ENCODE peak calls at places on chromosomes 3 and 15, in five cellular contexts. T is dorsolateral prefrontal cortex; G is naive thymus-derived CD4-positive, alpha-beta T cell; Q is heart left ventricle; P is bronchial epithelial cell. L is an unnamed sample. For H3K27me3, the result is how much of the 10 kb centered on the place peaks cover.

GRCh38 chr15:101489236-101489632 is 273 bp downstream of the PCSK6 start:
- DNase-seq in T (no peak), G (no peak), Q (no peak), P (no peak), L (peak)

GRCh38 chr3:52052831-52053306 is 3.5 kb downstream of the DUSP7 start:
- DNase-seq in T (peak), G (peak), Q (peak), P (peak), L (peak)

GRCh38 chr15:75720787-75721461 is 8.3 kb upstream of the CSPG4 start:
- DNase-seq in T (no peak), G (no peak), Q (no peak), P (peak), L (peak)

GRCh38 chr3:46368569-46368968 is 2.2 kb upstream of the CCR5 start:
- DNase-seq in T (no peak), G (no peak), Q (peak), P (no peak), L (peak)

GRCh38 chr15:70281811-70282307 is 184.1 kb upstream of the TLE3 start:
- DNase-seq in T (no peak), G (no peak), Q (no peak), P (peak), L (no peak)

GRCh38 chr15:71301958-71302621 is 186.8 kb downstream of the THSD4 start:
- DNase-seq in T (no peak), G (no peak), Q (no peak), P (no peak), L (no peak)

GRCh38 chr3:149969110-149969944 is 1.4 kb downstream of the PFN2 start:
- DNase-seq in T (peak), G (no peak), Q (peak), P (peak), L (peak)

GRCh38 chr3:151166161-151166560 is 36.9 kb downstream of the GPR171 start:
- DNase-seq in T (no peak), G (no peak), Q (no peak), P (peak), L (no peak)

GRCh38 chr3:179591313-179591712 is 13.1 kb downstream of the MRPL47 start:
- DNase-seq in T (no peak), G (no peak), Q (no peak), P (no peak), L (no peak)

GRCh38 chr3:42019144-42019952 is 57.4 kb upstream of the ULK4 start:
- DNase-seq in T (no peak), G (no peak), Q (peak), P (no peak), L (no peak)

GRCh38 chr3:129317876-129318275 is 39.2 kb downstream of the HMCES start:
- DNase-seq in T (no peak), G (no peak), Q (no peak), P (no peak), L (peak)

GRCh38 chr3:15630646-15631350 is 29.3 kb downstream of the BTD start:
- DNase-seq in T (no peak), G (no peak), Q (no peak), P (peak), L (no peak)

GRCh38 chr3:182913889-182914288 is 66.4 kb downstream of the DCUN1D1 start:
- DNase-seq in T (no peak), G (peak), Q (no peak), P (no peak), L (no peak)

GRCh38 chr15:72284781-72285180 is 12.4 kb upstream of the PARP6 start:
- DNase-seq in T (no peak), G (no peak), Q (no peak), P (peak), L (no peak)

GRCh38 chr3:72018339-72018984 is 233.5 kb upstream of the PROK2 start:
- DNase-seq in T (no peak), G (no peak), Q (no peak), P (no peak), L (no peak)

GRCh38 chr3:10994311-10994710 is 1.8 kb downstream of the SLC6A1 start:
- DNase-seq in T (no peak), G (no peak), Q (no peak), P (no peak), L (no peak)

GRCh38 chr3:146162561-146162960 is 1.6 kb upstream of the PLOD2 start:
- DNase-seq in T (no peak), G (no peak), Q (no peak), P (no peak), L (no peak)

GRCh38 chr15:75033809-75034208 is 10.4 kb downstream of the PPCDC start:
- DNase-seq in T (no peak), G (no peak), Q (no peak), P (no peak), L (no peak)

GRCh38 chr15:39248204-39248603 is 332.7 kb upstream of the THBS1 start:
- DNase-seq in T (no peak), G (no peak), Q (peak), P (peak), L (no peak)

GRCh38 chr3:107523361-107524213 is 825 bp downstream of the BBX start:
- DNase-seq in T (no peak), G (no peak), Q (peak), P (peak), L (peak)

GRCh38 chr3:133211449-133211848 is 173.3 kb downstream of the TMEM108 start:
- DNase-seq in T (no peak), G (no peak), Q (no peak), P (no peak), L (no peak)

GRCh38 chr3:8871306-8871705 is 92.0 kb downstream of the RAD18 start:
- DNase-seq in T (no peak), G (no peak), Q (no peak), P (no peak), L (no peak)

GRCh38 chr15:66966256-66966655 is 99.1 kb upstream of the SMAD3 start:
- DNase-seq in T (no peak), G (peak), Q (no peak), P (peak), L (no peak)

GRCh38 chr3:12506201-12506600 is 21.9 kb downstream of the TSEN2 start:
- DNase-seq in T (no peak), G (no peak), Q (no peak), P (no peak), L (no peak)

GRCh38 chr3:98341758-98342157 is 11.9 kb upstream of the OR5K4 start:
- DNase-seq in T (no peak), G (no peak), Q (no peak), P (no peak), L (no peak)

GRCh38 chr3:184658223-184658860 is 53.5 kb downstream of the MAGEF1 start:
- DNase-seq in T (no peak), G (no peak), Q (no peak), P (no peak), L (no peak)

GRCh38 chr3:157438371-157438735 is 1.7 kb downstream of the PTX3 start:
- DNase-seq in T (no peak), G (no peak), Q (no peak), P (no peak), L (peak)

GRCh38 chr3:72973031-72973723 is 23.4 kb upstream of the PPP4R2 start:
- DNase-seq in T (no peak), G (no peak), Q (no peak), P (peak), L (peak)

GRCh38 chr3:30605706-30606300 is 598 bp upstream of the TGFBR2 start:
- DNase-seq in T (no peak), G (no peak), Q (no peak), P (peak), L (no peak)
- H3K4me3 ChIP-seq in T (peak), G (peak), Q (peak), P (peak), L (peak)

DNA sequence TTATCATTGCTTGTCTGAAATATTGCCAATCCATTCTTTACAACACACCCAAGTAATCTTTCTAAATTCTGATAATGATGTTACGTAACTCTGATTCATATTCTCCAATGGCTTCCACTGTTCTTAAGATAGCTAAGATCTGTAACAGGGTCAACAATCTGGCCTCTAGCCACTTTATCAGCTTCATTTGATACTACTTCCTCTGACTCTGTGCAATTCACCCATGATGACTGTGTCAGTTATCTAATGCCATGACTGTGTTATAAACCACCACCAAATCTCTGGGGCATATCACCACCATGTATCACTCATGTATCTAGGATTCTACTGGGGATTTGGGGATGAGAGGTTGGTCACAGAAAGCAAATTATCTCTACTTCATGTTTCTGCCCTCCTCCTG is 44.0 kb downstream of the CD200 start:
- DNase-seq in T (no peak), G (no peak), Q (no peak), P (peak), L (no peak)
- H3K27me3 ChIP-seq in T (under half), G (under half), Q (under half), P (under half), L (under half)

GRCh38 chr3:50606596-50606995 is 5.0 kb downstream of the CISH start:
- DNase-seq in T (no peak), G (no peak), Q (no peak), P (no peak), L (no peak)

GRCh38 chr3:50604628-50605588 is 6.7 kb downstream of the CISH start:
- DNase-seq in T (no peak), G (no peak), Q (peak), P (no peak), L (no peak)

GRCh38 chr3:50604110-50604621 is 7.4 kb downstream of the CISH start:
- DNase-seq in T (no peak), G (no peak), Q (no peak), P (no peak), L (no peak)

GRCh38 chr3:50607271-50608091 is 4.1 kb downstream of the CISH start:
- DNase-seq in T (no peak), G (no peak), Q (no peak), P (no peak), L (no peak)

GRCh38 chr3:50605901-50606326 is 5.7 kb downstream of the CISH start:
- DNase-seq in T (no peak), G (no peak), Q (no peak), P (peak), L (no peak)
- H3K4me3 ChIP-seq in T (no peak), G (peak), Q (no peak), P (no peak), L (no peak)

DNA sequence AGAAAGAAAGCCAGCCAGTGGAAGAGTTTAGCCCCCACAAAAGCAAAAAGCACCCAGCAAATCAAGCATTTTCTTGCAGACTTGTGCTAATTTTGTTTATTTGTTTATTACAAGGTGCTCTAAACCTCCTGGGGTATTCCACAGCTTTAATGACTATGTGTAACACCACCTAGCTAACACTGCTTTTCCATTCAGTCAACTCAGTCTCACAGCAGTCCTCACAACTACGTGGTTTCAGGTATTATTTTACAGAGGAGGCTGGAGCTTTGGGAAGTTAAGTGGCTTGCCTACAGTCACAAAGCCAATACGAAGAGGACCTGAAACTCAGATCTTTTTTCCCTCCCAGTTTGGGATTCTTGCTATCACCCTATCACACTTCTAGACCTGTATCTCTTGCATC is 14.8 kb downstream of the SOX14 start:
- DNase-seq in T (no peak), G (no peak), Q (no peak), P (no peak), L (no peak)
- H3K27me3 ChIP-seq in T (under half), G (under half), Q (under half), P (under half), L (under half)

L was measured in H7.